ENCODE peak calls at places on chromosome 12, in four cellular contexts. A is GM12878, S is HepG2, Q is K562. Z is an unnamed sample.

GRCh38 chr12:42588981-42589464 is 523 bp downstream of the PRICKLE1 start:
- DNase-seq in A (no peak), S (no peak), Q (peak; percentile 15), Z (peak; percentile 31)

GRCh38 chr12:96040305-96041133 is 5.1 kb upstream of the LTA4H start:
- DNase-seq in A (no peak), S (no peak), Q (no peak), Z (no peak)

GRCh38 chr12:80400591-80400991 is 43.4 kb upstream of the PTPRQ start:
- DNase-seq in A (no peak), S (no peak), Q (no peak), Z (no peak)

GRCh38 chr12:6767301-6767591 is 1.1 kb downstream of the PTMS start:
- DNase-seq in A (no peak), S (no peak), Q (no peak), Z (no peak)

GRCh38 chr12:89862511-89863331 is 154.1 kb upstream of the ATP2B1 start:
- DNase-seq in A (peak; percentile 79), S (no peak), Q (no peak), Z (no peak)

GRCh38 chr12:30973830-30974229 is 47.3 kb downstream of the TSPAN11 start:
- DNase-seq in A (no peak), S (no peak), Q (no peak), Z (no peak)

GRCh38 chr12:66637693-66638301 is 41.1 kb downstream of the GRIP1 start:
- DNase-seq in A (no peak), S (no peak), Q (no peak), Z (no peak)

GRCh38 chr12:82412246-82412645 is 53.9 kb downstream of the METTL25 start:
- DNase-seq in A (no peak), S (no peak), Q (no peak), Z (peak; percentile 3)

GRCh38 chr12:45051490-45052105 is 699 bp upstream of the DBX2 start:
- DNase-seq in A (no peak), S (no peak), Q (no peak), Z (no peak)

GRCh38 chr12:115204957-115205754 is 521.2 kb upstream of the TBX3 start:
- DNase-seq in A (no peak), S (no peak), Q (no peak), Z (no peak)

GRCh38 chr12:78018939-78019338 is 188.2 kb downstream of the NAV3 start:
- DNase-seq in A (no peak), S (peak; percentile 2), Q (no peak), Z (no peak)

GRCh38 chr12:132614029-132614428 is 3.6 kb upstream of the LRCOL1 start:
- DNase-seq in A (no peak), S (no peak), Q (no peak), Z (no peak)

GRCh38 chr12:28017126-28017872 is 44.8 kb upstream of the PTHLH start:
- DNase-seq in A (no peak), S (no peak), Q (no peak), Z (no peak)

GRCh38 chr12:54592316-54592715 is 3.9 kb upstream of the PPP1R1A start:
- DNase-seq in A (no peak), S (no peak), Q (no peak), Z (no peak)

GRCh38 chr12:27178723-27179398 is 65.2 kb upstream of the STK38L start:
- DNase-seq in A (no peak), S (no peak), Q (no peak), Z (no peak)

GRCh38 chr12:108806350-108806749 is 51.0 kb downstream of the SSH1 start:
- DNase-seq in A (no peak), S (no peak), Q (no peak), Z (no peak)

GRCh38 chr12:104177663-104178501 is 37.7 kb upstream of the TXNRD1 start:
- DNase-seq in A (no peak), S (peak; percentile 8), Q (peak; percentile 62), Z (peak; percentile 81)

GRCh38 chr12:49899921-49900320 is 3.8 kb downstream of the FAIM2 start:
- DNase-seq in A (no peak), S (no peak), Q (no peak), Z (no peak)

GRCh38 chr12:56644654-56645053 is 1.1 kb downstream of the ATP5F1B start:
- DNase-seq in A (no peak), S (no peak), Q (no peak), Z (no peak)

GRCh38 chr12:46839964-46840363 is 14.2 kb upstream of the SLC38A4 start:
- DNase-seq in A (no peak), S (peak; percentile 8), Q (no peak), Z (no peak)

GRCh38 chr12:104291867-104292524 is 11.5 kb upstream of the EID3 start:
- DNase-seq in A (no peak), S (no peak), Q (no peak), Z (peak; percentile 53)

GRCh38 chr12:39672976-39673375 is 53.4 kb upstream of the ABCD2 start:
- DNase-seq in A (no peak), S (no peak), Q (no peak), Z (no peak)

GRCh38 chr12:114003286-114003685 is 37.2 kb upstream of the RBM19 start:
- DNase-seq in A (no peak), S (no peak), Q (no peak), Z (no peak)
- TF ChIP-seq CHD4 in A (no peak), S (no peak), Q (no peak), Z (no peak)

GRCh38 chr12:126582231-126582630 is 1517.0 kb downstream of the AACS start:
- DNase-seq in A (no peak), S (no peak), Q (no peak), Z (no peak)
- TF ChIP-seq CHD4 in A (no peak), S (no peak), Q (no peak), Z (no peak)

GRCh38 chr12:29961231-29961630 is 177.5 kb upstream of the TMTC1 start:
- DNase-seq in A (no peak), S (no peak), Q (no peak), Z (no peak)
- TF ChIP-seq CHD4 in A (no peak), S (no peak), Q (no peak), Z (no peak)

GRCh38 chr12:91332305-91332704 is 149.7 kb upstream of the DCN start:
- DNase-seq in A (no peak), S (no peak), Q (no peak), Z (no peak)
- TF ChIP-seq CHD4 in A (no peak), S (no peak), Q (no peak), Z (no peak)

GRCh38 chr12:24773996-24774395 is 174.9 kb downstream of the BCAT1 start:
- DNase-seq in A (no peak), S (no peak), Q (no peak), Z (no peak)

GRCh38 chr12:24777359-24777758 is 171.5 kb downstream of the BCAT1 start:
- DNase-seq in A (no peak), S (no peak), Q (no peak), Z (no peak)

GRCh38 chr12:24780969-24781368 is 167.9 kb downstream of the BCAT1 start:
- DNase-seq in A (no peak), S (no peak), Q (peak; percentile 15), Z (no peak)

GRCh38 chr12:24778486-24779304 is 170.2 kb downstream of the BCAT1 start:
- DNase-seq in A (peak; percentile 8), S (peak; percentile 58), Q (peak; percentile 49), Z (peak; percentile 42)

GRCh38 chr12:24776856-24777255 is 172.0 kb downstream of the BCAT1 start:
- DNase-seq in A (no peak), S (no peak), Q (no peak), Z (no peak)
- TF ChIP-seq CHD4 in A (no peak), S (no peak), Q (no peak), Z (no peak)

GRCh38 chr12:19198272-19198671 is 68.7 kb downstream of the PLEKHA5 start:
- DNase-seq in A (no peak), S (no peak), Q (no peak), Z (peak; percentile 32)

GRCh38 chr12:19196959-19197630 is 67.6 kb downstream of the PLEKHA5 start:
- DNase-seq in A (no peak), S (no peak), Q (no peak), Z (no peak)

GRCh38 chr12:19201653-19202052 is 72.1 kb downstream of the PLEKHA5 start:
- DNase-seq in A (no peak), S (no peak), Q (no peak), Z (no peak)

GRCh38 chr12:19200261-19200660 is 70.7 kb downstream of the PLEKHA5 start:
- DNase-seq in A (no peak), S (no peak), Q (no peak), Z (no peak)

GRCh38 chr12:19199322-19199721 is 69.8 kb downstream of the PLEKHA5 start:
- DNase-seq in A (no peak), S (no peak), Q (no peak), Z (no peak)
- TF ChIP-seq CHD4 in A (no peak), S (no peak), Q (no peak), Z (no peak)

Z was measured in A549.